ENCODE peak calls at places on chromosomes 12 and 14, in nine cellular contexts. I is A549, O is astrocyte of the spinal cord, J is cardiac muscle cell, A is hepatocyte, G is uterus, U is prostate gland, M is mesenchymal stem cell, N is GM12864. Y is an unnamed sample.

GRCh38 chr14:28577711-28578131 is 188.9 kb upstream of the FOXG1 start:
- DNase-seq in I (peak; percentile 18), O (peak; percentile 92), J (peak; percentile 88), A (no peak), G (no peak), U (no peak), M (no peak), N (no peak), Y (peak; percentile 39)

GRCh38 chr12:119176267-119177055 is 2.3 kb upstream of the HSPB8 start:
- DNase-seq in I (peak; percentile 78), O (peak; percentile 90), J (peak; percentile 88), A (peak; percentile 96), G (peak; percentile 97), U (peak; percentile 83), M (peak; percentile 95), N (no peak), Y (peak; percentile 86)

GRCh38 chr12:65500121-65500846 is 221.8 kb downstream of the MSRB3 start:
- DNase-seq in I (no peak), O (peak; percentile 67), J (peak; percentile 54), A (no peak), G (no peak), U (no peak), M (peak; percentile 73), N (no peak), Y (no peak)

GRCh38 chr14:100762901-100763300 is 36.2 kb downstream of the DLK1 start:
- DNase-seq in I (no peak), O (no peak), J (no peak), A (no peak), G (no peak), U (no peak), M (no peak), N (no peak), Y (no peak)

GRCh38 chr14:91035855-91036254 is 24.6 kb downstream of the RPS6KA5 start:
- DNase-seq in I (no peak), O (no peak), J (no peak), A (no peak), G (no peak), U (no peak), M (no peak), N (no peak), Y (no peak)

GRCh38 chr14:28771168-28771567 is 4.6 kb downstream of the FOXG1 start:
- DNase-seq in I (no peak), O (no peak), J (no peak), A (no peak), G (no peak), U (no peak), M (no peak), N (no peak), Y (no peak)

GRCh38 chr14:30607156-30607780 is 14.9 kb upstream of the SCFD1 start:
- DNase-seq in I (no peak), O (peak; percentile 58), J (peak; percentile 7), A (no peak), G (no peak), U (no peak), M (peak; percentile 17), N (no peak), Y (no peak)

GRCh38 chr12:65306229-65306602 is 27.7 kb downstream of the MSRB3 start:
- DNase-seq in I (no peak), O (no peak), J (no peak), A (no peak), G (no peak), U (no peak), M (no peak), N (no peak), Y (no peak)

GRCh38 chr14:52048132-52048531 is 20.7 kb downstream of the NID2 start:
- DNase-seq in I (no peak), O (no peak), J (no peak), A (no peak), G (no peak), U (no peak), M (no peak), N (no peak), Y (no peak)

GRCh38 chr14:42316746-42317145 is 710.1 kb downstream of the LRFN5 start:
- DNase-seq in I (no peak), O (no peak), J (no peak), A (no peak), G (no peak), U (no peak), M (no peak), N (no peak), Y (no peak)

GRCh38 chr12:104953323-104953722 is 4.8 kb downstream of the SLC41A2 start:
- DNase-seq in I (peak; percentile 64), O (no peak), J (no peak), A (peak; percentile 54), G (no peak), U (no peak), M (no peak), N (no peak), Y (no peak)

GRCh38 chr12:27498159-27498558 is 25.8 kb upstream of the PPFIBP1 start:
- DNase-seq in I (no peak), O (no peak), J (no peak), A (no peak), G (no peak), U (no peak), M (no peak), N (no peak), Y (no peak)

DNA sequence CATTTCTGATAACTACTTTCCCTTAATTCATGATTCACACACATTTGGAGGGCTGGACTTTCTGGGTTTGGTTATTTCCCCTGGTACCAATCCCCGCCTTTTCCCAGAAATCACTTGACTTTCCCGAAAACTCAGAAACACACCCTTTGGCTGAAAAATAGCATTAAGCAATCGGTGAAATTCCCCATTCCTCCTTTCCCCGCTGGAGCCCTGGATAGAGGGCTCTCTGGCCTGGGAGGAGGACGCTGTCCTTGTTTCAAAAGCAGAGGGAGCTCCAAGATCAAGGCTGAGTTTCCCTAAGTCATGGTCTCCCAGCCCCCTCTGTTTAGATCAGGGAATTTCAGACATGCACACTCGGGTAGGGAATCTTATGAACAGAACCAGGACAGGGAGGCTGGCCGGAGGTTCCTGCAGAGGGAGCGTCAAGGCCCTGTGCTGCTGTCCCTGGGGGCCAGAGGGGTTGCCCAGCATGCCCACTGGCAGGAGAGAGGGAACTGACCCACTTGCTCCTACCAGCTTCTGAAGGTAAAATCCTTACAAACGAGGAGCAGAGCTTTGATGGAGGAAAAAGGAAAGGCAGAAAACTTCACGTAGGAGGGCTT is at the start of gene C1S:
- DNase-seq in I (peak; percentile 95), O (peak; percentile 88), J (peak; percentile 99), A (peak; percentile 87), G (peak; percentile 91), U (peak; percentile 61), M (peak; percentile 99), N (no peak), Y (peak; percentile 89)
- H3K4me3 ChIP-seq in I (peak within 1 kb of the TSS; percentile 15), O (peak within 1 kb of the TSS; percentile 18), J (no peak within 1 kb of the TSS), A (no peak within 1 kb of the TSS), G (peak within 1 kb of the TSS; percentile 49), U (peak within 1 kb of the TSS; percentile 17), M (peak within 1 kb of the TSS; percentile 93), N (no peak within 1 kb of the TSS), Y (peak within 1 kb of the TSS; percentile 38)

GRCh38 chr12:76259660-76260389 is 88.4 kb downstream of the BBS10 start:
- DNase-seq in I (no peak), O (peak; percentile 87), J (peak; percentile 90), A (peak; percentile 16), G (no peak), U (peak; percentile 34), M (peak; percentile 85), N (no peak), Y (peak; percentile 88)
- H3K4me3 ChIP-seq in I (no peak overlapping the region), O (peak overlapping the region; percentile 22), J (no peak overlapping the region), A (no peak overlapping the region), G (no peak overlapping the region), U (no peak overlapping the region), M (peak overlapping the region; percentile 45), N (no peak overlapping the region), Y (peak overlapping the region; percentile 40)

DNA sequence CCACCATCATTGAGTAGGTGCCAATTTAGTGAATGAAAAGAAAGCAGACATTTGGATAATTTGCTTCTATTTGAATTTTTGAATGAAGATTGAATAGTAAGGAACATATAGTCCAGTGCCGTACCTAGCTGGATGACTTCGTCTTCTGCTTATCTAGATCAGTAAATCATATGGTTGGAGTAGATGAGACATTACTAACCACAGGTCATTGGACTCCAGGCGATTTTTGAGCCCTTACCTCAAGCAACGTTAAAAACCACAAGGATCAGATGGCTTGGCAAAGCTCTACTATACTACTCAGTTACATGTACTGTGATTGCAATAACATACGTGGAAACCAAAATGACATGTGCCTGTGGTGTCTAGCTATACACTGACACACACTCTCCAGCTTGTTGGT is 1.7 kb upstream of the SPATS2 start:
- DNase-seq in I (no peak), O (peak; percentile 79), J (peak; percentile 59), A (no peak), G (no peak), U (no peak), M (peak; percentile 31), N (no peak), Y (peak; percentile 74)
- H3K4me3 ChIP-seq in I (peak overlapping the region; percentile 86), O (peak overlapping the region; percentile 7), J (no peak overlapping the region), A (no peak overlapping the region), G (no peak overlapping the region), U (no peak overlapping the region), M (peak overlapping the region; percentile 94), N (peak overlapping the region; percentile 81), Y (no peak overlapping the region)

GRCh38 chr14:68476965-68477455 is 315.9 kb downstream of the ZFP36L1 start:
- DNase-seq in I (no peak), O (no peak), J (no peak), A (no peak), G (no peak), U (no peak), M (no peak), N (no peak), Y (no peak)

GRCh38 chr14:68474741-68475140 is 318.1 kb downstream of the ZFP36L1 start:
- DNase-seq in I (no peak), O (no peak), J (no peak), A (no peak), G (no peak), U (peak; percentile 30), M (no peak), N (no peak), Y (no peak)

GRCh38 chr14:68473794-68474193 is 319.1 kb downstream of the ZFP36L1 start:
- DNase-seq in I (peak; percentile 82), O (no peak), J (no peak), A (no peak), G (no peak), U (no peak), M (no peak), N (no peak), Y (no peak)

GRCh38 chr14:68475802-68476201 is 317.1 kb downstream of the ZFP36L1 start:
- DNase-seq in I (no peak), O (no peak), J (no peak), A (no peak), G (no peak), U (no peak), M (no peak), N (no peak), Y (no peak)

DNA sequence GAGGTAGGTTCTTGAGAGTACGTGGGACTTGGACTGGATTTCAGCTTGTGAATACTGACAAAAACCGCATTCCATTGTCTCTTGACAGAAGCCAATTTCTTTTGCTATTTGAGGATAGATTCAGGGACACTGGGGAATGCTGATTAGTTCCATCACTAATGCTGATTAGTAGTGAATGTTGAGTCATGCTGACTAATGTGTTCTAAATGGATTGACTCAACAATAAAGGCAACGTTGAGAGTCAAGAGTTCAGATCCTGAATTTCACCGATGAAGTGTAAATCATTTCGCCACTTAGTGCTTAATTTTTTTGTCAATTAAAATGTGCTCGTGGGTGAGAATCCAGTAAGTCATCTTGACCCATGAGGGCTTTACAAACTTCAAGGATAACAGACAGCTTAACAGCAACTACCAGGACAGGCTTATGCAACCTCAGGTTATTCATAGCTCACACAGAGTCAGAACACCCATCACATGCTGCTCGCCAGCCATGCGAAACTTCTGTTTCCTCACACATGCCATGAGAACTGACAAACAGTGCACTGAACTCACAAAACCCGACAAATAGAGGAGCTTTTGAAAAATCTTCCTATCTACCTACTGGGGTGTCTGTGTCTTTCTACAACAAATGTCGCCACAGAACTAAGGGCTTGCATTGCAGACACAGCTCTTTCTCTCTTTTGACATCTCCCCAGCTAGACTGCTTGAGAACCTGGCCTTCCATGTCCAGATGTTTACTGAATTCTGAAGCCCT is 316.5 kb downstream of the ZFP36L1 start:
- DNase-seq in I (peak; percentile 51), O (peak; percentile 91), J (peak; percentile 91), A (peak; percentile 73), G (peak; percentile 90), U (no peak), M (peak; percentile 97), N (peak; percentile 77), Y (peak; percentile 99)
- H3K4me3 ChIP-seq in I (no peak overlapping the region), O (no peak overlapping the region), J (no peak overlapping the region), A (no peak overlapping the region), G (no peak overlapping the region), U (no peak overlapping the region), M (no peak overlapping the region), N (no peak overlapping the region), Y (no peak overlapping the region)